ENCODE peak calls at places on chromosomes 3 and 15, in six cellular contexts. G is PC-3, B is fibroblast of lung, Y is GM23338, Z is HCT116, A is neural progenitor cell. T is an unnamed sample.
A peak's percentile ranks its signal among the peaks of the same experiment; 100 is the strongest.

GRCh38 chr3:72082776-72083477 is 298.0 kb upstream of the PROK2 start:
- DNase-seq in Y (no peak), G (no peak), B (no peak), A (no peak), Z (no peak), T (no peak)

GRCh38 chr3:9146367-9147071 is 102.9 kb downstream of the SRGAP3 start:
- DNase-seq in Z (no peak), B (no peak), A (no peak), G (no peak), Y (no peak), T (peak; percentile 83)

GRCh38 chr3:194547042-194547441 is 60.2 kb upstream of the ATP13A3 start:
- DNase-seq in A (no peak), B (no peak), Z (no peak), Y (no peak), G (no peak), T (no peak)

GRCh38 chr3:160784853-160785252 is 28.8 kb downstream of the PPM1L start:
- DNase-seq in B (no peak), A (no peak), Z (peak; percentile 34), Y (peak; percentile 40), G (peak; percentile 89), T (no peak)

GRCh38 chr3:171825222-171825828 is 15.0 kb upstream of the PLD1 start:
- DNase-seq in Y (peak; percentile 6), A (no peak), G (no peak), B (peak; percentile 96), Z (no peak), T (no peak)

GRCh38 chr3:123834631-123835030 is 49.5 kb downstream of the MYLK start:
- DNase-seq in A (no peak), B (peak; percentile 53), G (peak; percentile 89), Y (no peak), Z (no peak), T (peak; percentile 43)

GRCh38 chr15:67065531-67066005 is at the start of gene SMAD3:
- DNase-seq in B (peak; percentile 96), Y (peak; percentile 89), A (peak; percentile 93), G (peak; percentile 90), Z (peak; percentile 89), T (peak; percentile 91)

GRCh38 chr15:60323322-60323721 is 74.5 kb downstream of the ANXA2 start:
- DNase-seq in G (no peak), B (no peak), Z (no peak), Y (no peak), A (no peak), T (no peak)

GRCh38 chr3:71726106-71726505 is 904 bp upstream of the EIF4E3 start:
- DNase-seq in A (no peak), Y (no peak), Z (no peak), G (no peak), B (no peak), T (no peak)

GRCh38 chr15:71800835-71801745 is 9.3 kb upstream of the NR2E3 start:
- DNase-seq in Z (peak; percentile 56), Y (peak; percentile 82), G (peak; percentile 88), B (peak; percentile 93), A (peak; percentile 75), T (peak; percentile 53)

GRCh38 chr15:33623010-33623409 is 312.2 kb downstream of the RYR3 start:
- DNase-seq in A (peak; percentile 19), B (no peak), Y (peak; percentile 41), Z (no peak), G (no peak), T (no peak)

DNA sequence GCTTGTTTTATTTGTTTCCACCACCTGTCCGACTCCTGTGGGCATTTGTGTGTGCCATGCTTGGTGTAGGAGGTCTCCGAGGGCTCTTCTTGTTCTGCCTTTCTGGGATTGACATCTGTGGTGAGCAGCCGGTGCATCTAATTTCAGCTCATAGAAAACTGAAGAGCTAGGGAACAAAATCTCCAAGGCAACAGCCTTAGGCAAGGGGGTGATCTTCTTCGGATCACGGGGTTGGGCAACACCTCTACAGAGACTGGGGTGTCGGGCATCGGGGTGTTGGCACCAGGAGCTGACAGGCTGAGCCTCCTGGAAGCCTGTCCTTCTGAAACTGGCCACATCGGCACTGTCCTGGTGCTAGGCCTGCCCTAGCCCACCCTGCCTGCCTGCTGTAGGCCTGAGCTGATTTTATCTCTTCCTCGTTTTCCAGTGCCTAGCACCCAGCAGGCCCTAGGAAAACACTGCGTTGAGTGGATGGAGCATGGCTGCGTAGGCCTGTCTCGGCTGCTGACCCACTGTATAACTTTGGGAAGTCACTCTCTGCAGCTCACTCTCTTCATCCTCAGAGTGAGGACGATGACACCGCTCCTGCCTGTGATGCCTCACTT is 10.4 kb downstream of the CHCHD6 start:
- DNase-seq in Y (no peak), Z (no peak), A (no peak), B (no peak), G (no peak), T (no peak)
- TF ChIP-seq EZH2 in Y (no peak), Z (no peak), A (no peak), B (no peak), G (no peak), T (no peak)

GRCh38 chr3:18724456-18724855 is 299.3 kb upstream of the SATB1 start:
- DNase-seq in Z (no peak), G (no peak), A (peak; percentile 16), B (no peak), Y (no peak), T (no peak)
- H3K4me2 ChIP-seq in Z (no peak overlapping the region), G (no peak overlapping the region), A (no peak overlapping the region), B (no peak overlapping the region), Y (no peak overlapping the region), T (no peak overlapping the region)

GRCh38 chr15:57112178-57112577 is 193.7 kb downstream of the TCF12 start:
- DNase-seq in Y (peak; percentile 44), A (no peak), Z (no peak), G (no peak), B (no peak), T (no peak)

GRCh38 chr15:57114070-57114469 is 195.6 kb downstream of the TCF12 start:
- DNase-seq in Y (no peak), B (peak; percentile 57), G (peak; percentile 21), Z (no peak), A (no peak), T (no peak)

GRCh38 chr15:57109005-57109404 is 190.6 kb downstream of the TCF12 start:
- DNase-seq in Y (no peak), Z (no peak), A (no peak), G (no peak), B (no peak), T (no peak)

DNA sequence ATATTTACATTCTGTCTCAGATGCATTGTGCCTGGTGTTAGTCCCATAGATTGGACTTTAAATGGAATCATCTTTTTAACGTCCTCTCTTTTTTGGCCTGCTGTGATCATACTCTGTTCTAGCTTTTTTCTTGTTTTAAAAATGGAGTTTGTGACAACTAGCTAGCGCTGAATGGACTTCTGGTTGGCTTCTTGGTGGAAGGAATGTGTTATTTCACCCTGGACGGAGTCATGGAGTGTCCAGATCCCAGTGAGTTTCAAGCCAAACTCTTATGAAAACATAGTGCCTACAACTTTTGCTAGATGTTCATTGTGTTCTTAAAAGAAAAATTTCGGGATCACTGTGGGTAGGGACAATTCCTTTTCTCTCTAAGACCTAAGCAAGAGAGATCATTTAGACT is 192.6 kb downstream of the TCF12 start:
- DNase-seq in A (peak; percentile 19), Z (no peak), Y (peak; percentile 41), G (no peak), B (no peak), T (no peak)
- TF ChIP-seq CTCF in A (peak; percentile 31), Z (no peak), Y (no peak), G (no peak), B (peak; percentile 37), T (no peak)

GRCh38 chr15:79674124-79674465 is 222.7 kb downstream of the MTHFS start:
- DNase-seq in Z (no peak), A (no peak), B (no peak), G (no peak), Y (no peak), T (no peak)
- TF ChIP-seq EZH2 in Z (no peak), A (no peak), B (no peak), G (no peak), Y (no peak), T (no peak)

GRCh38 chr15:92853222-92853621 is 46.9 kb upstream of the CHD2 start:
- DNase-seq in A (no peak), B (no peak), G (no peak), Y (no peak), Z (no peak), T (no peak)
- H3K4me2 ChIP-seq in A (no peak overlapping the region), B (no peak overlapping the region), G (no peak overlapping the region), Y (no peak overlapping the region), Z (no peak overlapping the region), T (no peak overlapping the region)